ENCODE peak calls at places on chromosomes 6 and 20, in six cellular contexts. D is CD4-positive, CD25-positive, alpha-beta regulatory T cell; X is left ventricle myocardium superior; R is AG20443; Q is HTR-8/SVneo; F is mucosa of gallbladder. I is an unnamed sample.

GRCh38 chr20:46979603-46980241 is 85.1 kb downstream of the EYA2 start:
- DNase-seq in D (peak; percentile 86), X (no peak), R (no peak), Q (no peak), F (no peak), I (no peak)

GRCh38 chr6:158819213-158819976 is at the start of gene EZR:
- DNase-seq in D (peak; percentile 89), X (peak; percentile 90), R (peak; percentile 92), Q (peak; percentile 78), F (peak; percentile 70), I (peak; percentile 34)

GRCh38 chr6:75201901-75202672 is 3.8 kb downstream of the COL12A1 start:
- DNase-seq in D (no peak), X (peak; percentile 57), R (no peak), Q (no peak), F (no peak), I (no peak)

GRCh38 chr20:53579581-53580375 is 13.9 kb downstream of the ZNF217 start:
- DNase-seq in D (peak; percentile 81), X (no peak), R (peak; percentile 40), Q (peak; percentile 82), F (no peak), I (no peak)

GRCh38 chr6:13461805-13462204 is 25.6 kb downstream of the GFOD1 start:
- DNase-seq in D (no peak), X (no peak), R (no peak), Q (no peak), F (no peak), I (no peak)

GRCh38 chr6:122653094-122653493 is 42.9 kb downstream of the PKIB start:
- DNase-seq in D (no peak), X (no peak), R (no peak), Q (no peak), F (no peak), I (no peak)

GRCh38 chr6:17429381-17430061 is 36.1 kb downstream of the CAP2 start:
- DNase-seq in D (no peak), X (no peak), R (no peak), Q (no peak), F (no peak), I (no peak)

GRCh38 chr20:60632420-60633262 is 619.4 kb upstream of the CDH4 start:
- DNase-seq in D (no peak), X (no peak), R (no peak), Q (no peak), F (no peak), I (no peak)

GRCh38 chr6:53547166-53547814 is 2.4 kb upstream of the GCLC start:
- DNase-seq in D (no peak), X (no peak), R (no peak), Q (no peak), F (no peak), I (no peak)

GRCh38 chr20:15604406-15604805 is 968.8 kb downstream of the KIF16B start:
- DNase-seq in D (no peak), X (no peak), R (no peak), Q (no peak), F (no peak), I (no peak)

GRCh38 chr6:4564746-4565145 is 211.5 kb upstream of the CDYL start:
- DNase-seq in D (no peak), X (no peak), R (no peak), Q (no peak), F (no peak), I (no peak)

GRCh38 chr6:68891419-68891818 is 256.3 kb downstream of the ADGRB3 start:
- DNase-seq in D (no peak), X (no peak), R (no peak), Q (no peak), F (no peak), I (no peak)

GRCh38 chr6:123777554-123777953 is 26.1 kb upstream of the NKAIN2 start:
- DNase-seq in D (no peak), X (no peak), R (no peak), Q (no peak), F (no peak), I (no peak)

GRCh38 chr6:24662206-24662605 is 4.5 kb downstream of the TDP2 start:
- DNase-seq in D (no peak), X (no peak), R (no peak), Q (no peak), F (no peak), I (no peak)

GRCh38 chr6:109069746-109070145 is 24.9 kb downstream of the SESN1 start:
- DNase-seq in D (no peak), X (no peak), R (peak; percentile 41), Q (no peak), F (no peak), I (no peak)

GRCh38 chr20:41203660-41204059 is 66.3 kb downstream of the PLCG1 start:
- DNase-seq in D (no peak), X (no peak), R (no peak), Q (no peak), F (no peak), I (no peak)

GRCh38 chr6:86203044-86203443 is 560.4 kb upstream of the SYNCRIP start:
- DNase-seq in D (no peak), X (no peak), R (no peak), Q (no peak), F (no peak), I (no peak)

GRCh38 chr6:56843476-56844349 is 111.2 kb upstream of the BEND6 start:
- DNase-seq in D (peak; percentile 81), X (peak; percentile 88), R (peak; percentile 91), Q (peak; percentile 90), F (peak; percentile 66), I (peak; percentile 79)

GRCh38 chr6:149065658-149066556 is 251.6 kb upstream of the TAB2 start:
- DNase-seq in D (peak; percentile 90), X (no peak), R (no peak), Q (no peak), F (no peak), I (no peak)

GRCh38 chr20:12394786-12395185 is 477.1 kb downstream of the BTBD3 start:
- DNase-seq in D (no peak), X (no peak), R (no peak), Q (no peak), F (no peak), I (peak; percentile 13)

GRCh38 chr6:97322811-97323210 is 39.8 kb upstream of the MMS22L start:
- DNase-seq in D (no peak), X (no peak), R (peak; percentile 46), Q (peak; percentile 2), F (no peak), I (no peak)

GRCh38 chr6:98514073-98514720 is 320.2 kb upstream of the POU3F2 start:
- DNase-seq in D (no peak), X (no peak), R (no peak), Q (no peak), F (no peak), I (no peak)

GRCh38 chr6:55100729-55101128 is 73.6 kb upstream of the HCRTR2 start:
- DNase-seq in D (no peak), X (no peak), R (no peak), Q (no peak), F (no peak), I (no peak)